ENCODE peak calls at places on chromosomes 5 and 9, in four cellular contexts. A is GM19239; I is activated CD8-positive, alpha-beta memory T cell treated with anti-CD3 and anti-CD28 coated beads for 24 hours; Q is GM10248. W is an unnamed sample.

GRCh38 chr5:135191084-135191826 is 157.2 kb upstream of the PITX1 start:
- DNase-seq in A (peak; percentile 65), I (peak; percentile 87), Q (peak; percentile 80), W (peak; percentile 81)

GRCh38 chr5:44729536-44729935 is 79.2 kb upstream of the MRPS30 start:
- DNase-seq in A (no peak), I (no peak), Q (no peak), W (no peak)

GRCh38 chr9:26548766-26549290 is 343.8 kb downstream of the CAAP1 start:
- DNase-seq in A (no peak), I (no peak), Q (no peak), W (no peak)

GRCh38 chr9:31808770-31809169 is 575.7 kb upstream of the ACO1 start:
- DNase-seq in A (no peak), I (no peak), Q (no peak), W (no peak)

GRCh38 chr9:70030156-70030555 is 13.5 kb upstream of the MAMDC2 start:
- DNase-seq in A (no peak), I (no peak), Q (no peak), W (peak; percentile 70)

GRCh38 chr9:130887494-130888144 is 9.0 kb downstream of the QRFP start:
- DNase-seq in A (no peak), I (no peak), Q (no peak), W (no peak)

GRCh38 chr9:35859310-35859994 is 10.7 kb downstream of the OR13J1 start:
- DNase-seq in A (no peak), I (peak; percentile 51), Q (no peak), W (peak; percentile 27)

GRCh38 chr9:35114921-35115341 is 731 bp downstream of the ATOSB start:
- DNase-seq in A (no peak), I (no peak), Q (no peak), W (peak; percentile 62)

GRCh38 chr5:135303582-135304173 is 95.4 kb downstream of the MACROH2A1 start:
- DNase-seq in A (no peak), I (no peak), Q (no peak), W (no peak)

GRCh38 chr9:120612218-120612617 is 32.3 kb upstream of the CDK5RAP2 start:
- DNase-seq in A (no peak), I (no peak), Q (no peak), W (peak; percentile 26)

GRCh38 chr5:68116868-68117411 is 98.6 kb upstream of the PIK3R1 start:
- DNase-seq in A (no peak), I (no peak), Q (no peak), W (no peak)

GRCh38 chr5:151696470-151697061 is 9.9 kb upstream of the SPARC start:
- DNase-seq in A (no peak), I (no peak), Q (no peak), W (peak; percentile 34)

GRCh38 chr9:9774471-9774870 is 838.3 kb downstream of the PTPRD start:
- DNase-seq in A (no peak), I (no peak), Q (no peak), W (no peak)

GRCh38 chr5:40754381-40755092 is 1.2 kb downstream of the TTC33 start:
- DNase-seq in A (no peak), I (no peak), Q (peak; percentile 26), W (peak; percentile 15)

GRCh38 chr5:58481066-58481676 is 10.1 kb upstream of the GAPT start:
- DNase-seq in A (no peak), I (no peak), Q (no peak), W (no peak)

GRCh38 chr9:8857330-8858249 is 1058.0 kb upstream of the DMAC1 start:
- DNase-seq in A (no peak), I (peak; percentile 59), Q (peak; percentile 10), W (peak; percentile 15)

GRCh38 chr9:70111042-70111602 is 67.5 kb downstream of the MAMDC2 start:
- DNase-seq in A (peak; percentile 40), I (peak; percentile 73), Q (peak; percentile 39), W (peak; percentile 80)

GRCh38 chr9:70304810-70305209 is 46.0 kb downstream of the SMC5 start:
- DNase-seq in A (no peak), I (no peak), Q (no peak), W (no peak)

GRCh38 chr5:16178745-16179372 is 732 bp downstream of the MARCHF11 start:
- DNase-seq in A (peak; percentile 35), I (peak; percentile 62), Q (peak; percentile 45), W (peak; percentile 82)

GRCh38 chr5:135211791-135212190 is 177.8 kb upstream of the PITX1 start:
- DNase-seq in A (no peak), I (peak; percentile 9), Q (no peak), W (no peak)

GRCh38 chr5:175517824-175518450 is 39.6 kb downstream of the SFXN1 start:
- DNase-seq in A (no peak), I (peak; percentile 87), Q (peak; percentile 29), W (peak; percentile 36)

GRCh38 chr9:71760901-71761300 is 7.4 kb downstream of the CEMIP2 start:
- DNase-seq in A (no peak), I (no peak), Q (no peak), W (no peak)

GRCh38 chr5:98880151-98880550 is 48.7 kb downstream of the CHD1 start:
- DNase-seq in A (no peak), I (no peak), Q (no peak), W (peak; percentile 59)

GRCh38 chr5:68834486-68834885 is 259.3 kb upstream of the SLC30A5 start:
- DNase-seq in A (no peak), I (no peak), Q (no peak), W (peak; percentile 11)

GRCh38 chr9:77589046-77589795 is 58.9 kb downstream of the GNA14 start:
- DNase-seq in A (no peak), I (no peak), Q (no peak), W (peak; percentile 76)

GRCh38 chr9:13948037-13948436 is 365.9 kb downstream of the NFIB start:
- DNase-seq in A (no peak), I (no peak), Q (no peak), W (no peak)

GRCh38 chr9:132840980-132841379 is 37.1 kb downstream of the AK8 start:
- DNase-seq in A (no peak), I (no peak), Q (no peak), W (no peak)

GRCh38 chr9:107214915-107215314 is 68.2 kb upstream of the RAD23B start:
- DNase-seq in A (no peak), I (no peak), Q (no peak), W (no peak)

GRCh38 chr9:8733096-8733954 is 933.7 kb upstream of the DMAC1 start:
- DNase-seq in A (no peak), I (no peak), Q (no peak), W (peak; percentile 4)

GRCh38 chr9:37035472-37036236 is 1.6 kb upstream of the PAX5 start:
- DNase-seq in A (no peak), I (no peak), Q (peak; percentile 40), W (no peak)

W was measured in epithelial cell of esophagus.